ENCODE peak calls at places on chromosomes 1 and 21, in five cellular contexts. I is CD4-positive, alpha-beta memory T cell; O is cardiac fibroblast; Q is CD8-positive, alpha-beta T cell; V is heart left ventricle. B is an unnamed sample.

GRCh38 chr1:71228236-71228635 is 147.4 kb upstream of the ZRANB2 start:
- DNase-seq in I (no peak), O (no peak), Q (no peak), V (no peak), B (no peak)

GRCh38 chr1:108051625-108052382 is 86.8 kb upstream of the VAV3 start:
- DNase-seq in I (no peak), O (no peak), Q (no peak), V (no peak), B (peak; percentile 64)

GRCh38 chr1:11788549-11789053 is 17.2 kb downstream of the MTHFR start:
- DNase-seq in I (no peak), O (no peak), Q (no peak), V (no peak), B (no peak)

GRCh38 chr1:216830402-216830801 is 107.2 kb upstream of the ESRRG start:
- DNase-seq in I (no peak), O (no peak), Q (no peak), V (no peak), B (no peak)

GRCh38 chr1:236692128-236692527 is 5.8 kb downstream of the ACTN2 start:
- DNase-seq in I (no peak), O (no peak), Q (no peak), V (no peak), B (no peak)

GRCh38 chr1:49651136-49651535 is 372.6 kb downstream of the AGBL4 start:
- DNase-seq in I (no peak), O (no peak), Q (no peak), V (no peak), B (no peak)

GRCh38 chr1:107432108-107432507 is 291.3 kb downstream of the NTNG1 start:
- DNase-seq in I (no peak), O (no peak), Q (no peak), V (no peak), B (no peak)

GRCh38 chr1:33880298-33880697 is 16.4 kb downstream of the HMGB4 start:
- DNase-seq in I (no peak), O (no peak), Q (no peak), V (no peak), B (no peak)

GRCh38 chr1:178625695-178626094 is 99.3 kb upstream of the RALGPS2 start:
- DNase-seq in I (no peak), O (no peak), Q (no peak), V (no peak), B (no peak)

GRCh38 chr1:22414244-22414751 is 37.4 kb upstream of the ZBTB40 start:
- DNase-seq in I (no peak), O (no peak), Q (no peak), V (no peak), B (no peak)

GRCh38 chr1:54569339-54569738 is 21.3 kb downstream of the ACOT11 start:
- DNase-seq in I (no peak), O (peak; percentile 62), Q (no peak), V (no peak), B (no peak)

GRCh38 chr1:178727014-178727895 is 2.2 kb downstream of the RALGPS2 start:
- DNase-seq in I (no peak), O (peak; percentile 17), Q (no peak), V (no peak), B (no peak)

GRCh38 chr1:222623458-222623857 is 5.6 kb downstream of the MIA3 start:
- DNase-seq in I (no peak), O (no peak), Q (no peak), V (no peak), B (no peak)

GRCh38 chr1:24735619-24736375 is 9.4 kb upstream of the CLIC4 start:
- DNase-seq in I (no peak), O (peak; percentile 88), Q (no peak), V (peak; percentile 79), B (no peak)

DNA sequence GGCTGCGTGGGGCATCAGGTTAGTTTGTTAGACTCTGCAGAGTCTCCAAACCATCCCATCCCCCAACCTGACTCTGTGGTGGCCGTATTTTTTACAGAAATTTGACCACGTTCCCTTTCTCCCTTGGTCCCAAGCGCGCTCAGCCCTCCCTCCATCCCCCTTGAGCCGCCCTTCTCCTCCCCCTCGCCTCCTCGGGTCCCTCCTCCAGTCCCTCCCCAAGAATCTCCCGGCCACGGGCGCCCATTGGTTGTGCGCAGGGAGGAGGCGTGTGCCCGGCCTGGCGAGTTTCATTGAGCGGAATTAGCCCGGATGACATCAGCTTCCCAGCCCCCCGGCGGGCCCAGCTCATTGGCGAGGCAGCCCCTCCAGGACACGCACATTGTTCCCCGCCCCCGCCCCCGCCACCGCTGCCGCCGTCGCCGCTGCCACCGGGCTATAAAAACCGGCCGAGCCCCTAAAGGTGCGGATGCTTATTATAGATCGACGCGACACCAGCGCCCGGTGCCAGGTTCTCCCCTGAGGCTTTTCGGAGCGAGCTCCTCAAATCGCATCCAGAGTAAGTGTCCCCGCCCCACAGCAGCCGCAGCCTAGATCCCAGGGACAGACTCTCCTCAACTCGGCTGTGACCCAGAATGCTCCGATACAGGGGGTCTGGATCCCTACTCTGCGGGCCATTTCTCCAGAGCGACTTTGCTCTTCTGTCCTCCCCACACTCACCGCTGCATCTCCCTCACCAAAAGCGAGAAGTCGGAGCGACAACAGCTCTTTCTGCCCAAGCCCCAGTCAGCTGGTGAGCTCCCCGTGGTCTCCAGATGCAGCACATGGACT is at the start of gene OLIG2:
- DNase-seq in I (no peak), O (no peak), Q (no peak), V (no peak), B (no peak)
- H3K4me3 ChIP-seq in I (no peak within 1 kb of the TSS), O (no peak within 1 kb of the TSS), Q (no peak within 1 kb of the TSS), V (peak within 1 kb of the TSS; percentile 20), B (no peak within 1 kb of the TSS)

DNA sequence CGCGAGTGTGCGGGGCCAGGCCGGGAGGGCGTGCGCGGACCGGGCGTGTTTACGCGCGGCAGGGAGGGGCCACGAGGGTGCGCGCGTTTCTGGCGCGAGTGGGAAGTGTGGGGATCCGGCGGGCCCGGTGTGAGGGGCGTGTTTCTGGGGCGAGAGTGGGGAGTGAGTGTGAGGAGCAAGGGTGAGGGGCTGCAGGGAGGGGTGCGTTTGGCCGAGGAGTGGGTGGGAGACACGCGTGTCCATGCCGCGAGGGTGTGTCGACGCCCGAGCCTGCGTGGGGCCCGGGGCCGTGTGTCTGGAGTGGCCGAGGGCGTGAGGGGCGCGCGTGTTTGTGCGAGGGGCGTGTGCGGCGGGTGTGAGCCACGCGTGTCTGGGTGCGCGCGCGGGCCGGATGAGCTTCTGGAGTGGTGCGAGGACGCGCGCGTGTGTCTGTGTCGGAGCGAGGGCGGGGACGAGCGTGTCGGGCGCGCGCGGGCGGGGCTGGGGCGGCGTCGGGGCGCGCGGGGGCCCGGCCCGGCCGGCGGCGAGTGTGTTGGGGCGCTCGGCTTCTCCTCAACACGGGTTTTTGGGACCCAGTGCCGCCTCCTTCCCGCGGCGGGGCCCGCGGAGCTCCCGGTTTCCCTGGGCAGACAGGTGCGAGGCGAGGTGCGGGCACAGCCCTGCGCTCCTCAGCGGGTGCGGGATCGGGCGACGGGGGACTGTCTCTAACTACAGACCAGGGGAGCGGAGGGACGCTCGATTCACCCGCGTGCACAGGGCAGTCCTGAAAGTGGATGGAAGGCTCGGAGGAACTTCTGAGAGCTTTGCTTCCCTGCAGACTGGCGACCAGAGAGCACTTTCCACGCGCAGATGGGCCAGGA is 65.8 kb upstream of the VAMP3 start:
- DNase-seq in I (peak; percentile 68), O (no peak), Q (peak; percentile 10), V (peak; percentile 42), B (no peak)
- H3K4me3 ChIP-seq in I (no peak overlapping the region), O (no peak overlapping the region), Q (peak overlapping the region; percentile 45), V (no peak overlapping the region), B (no peak overlapping the region)

DNA sequence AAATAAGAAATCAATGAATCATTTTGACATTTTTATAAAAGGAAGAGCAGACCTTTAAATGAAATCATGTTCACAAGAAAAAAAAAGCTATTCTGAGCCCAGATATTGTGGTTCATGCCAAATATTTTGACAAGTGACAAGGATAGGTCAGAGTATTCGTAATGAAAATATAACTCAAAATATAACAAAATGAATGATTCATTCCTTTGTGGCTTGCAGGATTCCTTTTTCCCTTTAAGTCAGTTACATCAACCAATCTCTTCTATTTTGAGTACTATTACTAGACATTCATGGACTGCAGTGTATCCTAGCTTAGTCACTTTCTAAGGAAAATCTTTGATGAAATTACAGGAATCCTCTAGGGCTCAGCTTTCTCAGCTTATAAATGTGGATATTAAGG is 188.7 kb downstream of the COL11A1 start:
- DNase-seq in I (no peak), O (peak; percentile 31), Q (no peak), V (no peak), B (no peak)
- H3K4me3 ChIP-seq in I (no peak overlapping the region), O (no peak overlapping the region), Q (no peak overlapping the region), V (no peak overlapping the region), B (no peak overlapping the region)

DNA sequence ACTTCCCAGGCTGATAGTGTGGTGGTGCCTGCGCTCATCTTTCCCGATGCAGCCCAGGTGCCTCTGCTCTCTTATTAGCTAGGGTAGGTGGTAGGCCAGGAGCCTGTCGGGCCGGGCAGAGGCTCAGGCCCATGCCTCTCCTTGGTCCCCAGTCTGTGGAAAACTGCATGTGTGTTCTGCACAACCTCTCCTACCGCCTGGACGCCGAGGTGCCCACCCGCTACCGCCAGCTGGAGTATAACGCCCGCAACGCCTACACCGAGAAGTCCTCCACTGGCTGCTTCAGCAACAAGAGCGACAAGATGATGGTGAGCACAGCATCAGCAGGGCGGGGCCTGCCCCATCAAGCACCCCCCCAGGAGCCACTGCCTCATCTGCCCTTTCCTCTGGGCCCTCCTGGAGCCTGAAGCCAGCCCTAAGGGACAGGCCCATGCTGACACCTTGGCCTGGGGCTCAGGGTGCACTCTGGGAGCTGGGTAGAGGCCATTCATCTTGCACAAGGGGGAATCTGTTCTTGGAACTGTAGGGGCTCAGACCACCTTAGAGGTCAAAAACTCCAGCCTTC is 38.6 kb downstream of the PKP1 start:
- DNase-seq in I (no peak), O (no peak), Q (no peak), V (no peak), B (no peak)
- H3K4me3 ChIP-seq in I (no peak overlapping the region), O (no peak overlapping the region), Q (no peak overlapping the region), V (no peak overlapping the region), B (no peak overlapping the region)

B was measured in Jurkat, Clone E6-1.